ENCODE peak calls at places on chromosomes 3 and 15, in seven cellular contexts. R is lower lobe of right lung, P is upper lobe of right lung, V is esophagus squamous epithelium, Y is vagina, C is breast epithelium, N is uterus. I is an unnamed sample.

GRCh38 chr15:76393614-76394013 is 57.0 kb downstream of the ISL2 start:
- DNase-seq in R (no peak), P (no peak), V (no peak), Y (no peak), C (no peak), N (no peak), I (no peak)

GRCh38 chr15:31660800-31661199 is 334.2 kb downstream of the KLF13 start:
- DNase-seq in R (no peak), P (no peak), V (no peak), Y (no peak), C (no peak), N (no peak), I (no peak)

GRCh38 chr15:91412529-91412928 is 312.5 kb downstream of the SV2B start:
- DNase-seq in R (no peak), P (no peak), V (no peak), Y (no peak), C (no peak), N (no peak), I (no peak)

GRCh38 chr15:41336549-41336948 is 3.9 kb downstream of the NUSAP1 start:
- DNase-seq in R (no peak), P (no peak), V (no peak), Y (no peak), C (no peak), N (no peak), I (no peak)

GRCh38 chr3:190621971-190622370 is 108.1 kb downstream of the IL1RAP start:
- DNase-seq in R (no peak), P (no peak), V (no peak), Y (no peak), C (no peak), N (no peak), I (no peak)

GRCh38 chr15:47397587-47397986 is 319.7 kb upstream of the SEMA6D start:
- DNase-seq in R (no peak), P (no peak), V (no peak), Y (no peak), C (no peak), N (no peak), I (no peak)

GRCh38 chr3:2873986-2874385 is 236.2 kb downstream of the IL5RA start:
- DNase-seq in R (no peak), P (no peak), V (no peak), Y (no peak), C (no peak), N (no peak), I (no peak)

GRCh38 chr3:133188996-133189395 is 150.8 kb downstream of the TMEM108 start:
- DNase-seq in R (no peak), P (no peak), V (no peak), Y (no peak), C (no peak), N (no peak), I (no peak)

GRCh38 chr15:36529296-36530011 is 50.0 kb upstream of the CDIN1 start:
- DNase-seq in R (no peak), P (no peak), V (no peak), Y (no peak), C (no peak), N (no peak), I (no peak)

GRCh38 chr3:176872771-176873209 is 324.5 kb downstream of the TBL1XR1 start:
- DNase-seq in R (no peak), P (no peak), V (no peak), Y (no peak), C (peak), N (no peak), I (no peak)

GRCh38 chr3:35537265-35537664 is 102.1 kb upstream of the ARPP21 start:
- DNase-seq in R (no peak), P (no peak), V (no peak), Y (no peak), C (no peak), N (no peak), I (no peak)

GRCh38 chr3:102235679-102236078 is 199.1 kb upstream of the ZPLD1 start:
- DNase-seq in R (no peak), P (no peak), V (no peak), Y (no peak), C (no peak), N (no peak), I (no peak)

GRCh38 chr3:138460536-138461205 is 26.3 kb downstream of the ESYT3 start:
- DNase-seq in R (peak), P (peak), V (no peak), Y (no peak), C (no peak), N (no peak), I (no peak)

GRCh38 chr3:161560006-161560637 is 63.5 kb downstream of the OTOL1 start:
- DNase-seq in R (no peak), P (no peak), V (no peak), Y (no peak), C (no peak), N (peak), I (no peak)

GRCh38 chr3:38562467-38562925 is 66.4 kb downstream of the EXOG start:
- DNase-seq in R (peak), P (peak), V (no peak), Y (no peak), C (no peak), N (no peak), I (no peak)

GRCh38 chr15:36671017-36671416 is 91.6 kb downstream of the CDIN1 start:
- DNase-seq in R (no peak), P (no peak), V (no peak), Y (no peak), C (no peak), N (no peak), I (no peak)

GRCh38 chr3:148756306-148756705 is 58.6 kb downstream of the AGTR1 start:
- DNase-seq in R (no peak), P (no peak), V (no peak), Y (no peak), C (no peak), N (no peak), I (no peak)

GRCh38 chr3:36538405-36538804 is 158.1 kb downstream of the STAC start:
- DNase-seq in R (no peak), P (no peak), V (no peak), Y (no peak), C (no peak), N (no peak), I (no peak)

GRCh38 chr3:15876669-15877068 is 78.9 kb upstream of the ANKRD28 start:
- DNase-seq in R (no peak), P (no peak), V (no peak), Y (no peak), C (no peak), N (no peak), I (no peak)

GRCh38 chr3:101638262-101638745 is 38.6 kb downstream of the ZBTB11 start:
- DNase-seq in R (no peak), P (no peak), V (no peak), Y (no peak), C (no peak), N (no peak), I (no peak)

GRCh38 chr3:66418432-66419052 is 82.3 kb downstream of the LRIG1 start:
- DNase-seq in R (peak), P (peak), V (no peak), Y (no peak), C (peak), N (no peak), I (peak)
- H3K27ac ChIP-seq in R (peak), P (peak), V (peak), Y (peak), C (peak), N (peak), I (peak)

DNA sequence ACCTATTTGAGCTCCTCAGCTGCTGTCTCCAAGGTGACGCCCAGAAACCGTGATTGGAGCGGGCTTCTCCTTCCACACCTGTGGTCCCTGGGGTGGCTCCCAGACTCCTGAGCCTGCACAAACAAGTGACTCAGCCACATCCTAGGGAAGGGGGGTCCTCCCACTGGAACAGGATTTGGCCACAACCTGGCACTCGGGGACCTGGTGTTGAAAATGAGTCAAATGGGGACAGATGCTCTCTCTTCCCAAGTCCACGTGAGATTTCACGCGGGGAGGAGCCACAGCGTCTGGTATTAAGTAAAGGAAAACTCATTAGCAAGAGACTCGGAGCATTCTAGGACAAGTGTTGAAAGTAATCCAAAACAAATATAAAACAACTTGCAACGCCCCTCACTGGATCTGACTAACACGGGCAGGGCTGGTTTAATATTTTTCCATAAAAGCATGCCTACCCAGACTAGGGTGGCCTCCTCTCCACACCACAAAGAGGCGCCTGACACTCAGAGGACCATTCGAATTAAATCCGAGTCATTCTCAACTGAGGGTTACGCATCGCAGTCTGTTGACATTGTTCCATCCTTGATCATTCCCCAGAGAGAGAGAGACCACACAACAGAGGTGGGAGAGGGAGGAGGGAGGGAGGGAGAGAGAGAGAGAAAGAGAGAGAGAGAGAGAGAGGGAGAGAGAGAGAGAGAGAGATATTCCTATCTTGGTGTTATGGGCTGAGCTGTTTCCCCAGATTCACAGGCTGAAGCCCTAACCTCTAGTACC is 74.4 kb downstream of the MGLL start:
- DNase-seq in R (peak), P (peak), V (no peak), Y (no peak), C (peak), N (peak), I (peak)
- TF ChIP-seq CTCF in R (no peak), P (no peak), V (no peak), Y (no peak), C (no peak), N (peak), I (no peak)

DNA sequence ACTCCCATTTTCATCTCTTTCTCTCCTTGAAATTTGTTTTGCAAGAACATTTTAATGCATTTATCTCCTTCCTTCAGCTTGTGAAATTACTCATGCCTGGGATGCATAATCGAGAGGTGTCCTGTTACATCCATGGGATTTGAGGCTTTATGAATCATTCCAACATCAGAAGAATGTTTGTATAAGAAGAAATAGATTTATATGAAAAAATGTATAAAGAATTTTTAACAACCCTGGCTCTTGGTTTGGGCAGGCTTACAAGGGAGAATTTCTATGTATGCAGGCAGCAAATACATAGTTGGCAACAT is 93.2 kb upstream of the MBNL1 start:
- DNase-seq in R (no peak), P (no peak), V (no peak), Y (no peak), C (no peak), N (no peak), I (no peak)
- H3K4me3 ChIP-seq in R (no peak), P (no peak), V (no peak), Y (no peak), C (no peak), N (no peak), I (no peak)

GRCh38 chr15:50353251-50353998 is 1.6 kb downstream of the GABPB1 start:
- DNase-seq in R (no peak), P (no peak), V (no peak), Y (no peak), C (no peak), N (no peak), I (no peak)

GRCh38 chr15:50353999-50354837 is 780 bp downstream of the GABPB1 start:
- DNase-seq in R (peak), P (peak), V (peak), Y (peak), C (peak), N (peak), I (peak)

GRCh38 chr15:50355980-50356379 is 982 bp upstream of the GABPB1 start:
- DNase-seq in R (no peak), P (no peak), V (no peak), Y (no peak), C (no peak), N (no peak), I (no peak)

GRCh38 chr15:50355612-50355905 is 561 bp upstream of the GABPB1 start:
- DNase-seq in R (no peak), P (no peak), V (no peak), Y (no peak), C (no peak), N (no peak), I (no peak)

GRCh38 chr15:50354838-50355611 is at the start of gene GABPB1:
- DNase-seq in R (peak), P (peak), V (peak), Y (peak), C (peak), N (peak), I (peak)
- H3K27ac ChIP-seq in R (peak), P (peak), V (peak), Y (peak), C (peak), N (peak), I (peak)

GRCh38 chr3:52983828-52984227 is 62.0 kb downstream of the SFMBT1 start:
- DNase-seq in R (no peak), P (no peak), V (no peak), Y (no peak), C (no peak), N (no peak), I (no peak)

GRCh38 chr3:52986049-52986448 is 59.8 kb downstream of the SFMBT1 start:
- DNase-seq in R (no peak), P (no peak), V (no peak), Y (no peak), C (no peak), N (no peak), I (no peak)

GRCh38 chr3:52990637-52991036 is 55.2 kb downstream of the SFMBT1 start:
- DNase-seq in R (no peak), P (no peak), V (no peak), Y (no peak), C (no peak), N (no peak), I (no peak)

GRCh38 chr3:52983336-52983807 is 62.5 kb downstream of the SFMBT1 start:
- DNase-seq in R (no peak), P (no peak), V (no peak), Y (no peak), C (no peak), N (no peak), I (no peak)

DNA sequence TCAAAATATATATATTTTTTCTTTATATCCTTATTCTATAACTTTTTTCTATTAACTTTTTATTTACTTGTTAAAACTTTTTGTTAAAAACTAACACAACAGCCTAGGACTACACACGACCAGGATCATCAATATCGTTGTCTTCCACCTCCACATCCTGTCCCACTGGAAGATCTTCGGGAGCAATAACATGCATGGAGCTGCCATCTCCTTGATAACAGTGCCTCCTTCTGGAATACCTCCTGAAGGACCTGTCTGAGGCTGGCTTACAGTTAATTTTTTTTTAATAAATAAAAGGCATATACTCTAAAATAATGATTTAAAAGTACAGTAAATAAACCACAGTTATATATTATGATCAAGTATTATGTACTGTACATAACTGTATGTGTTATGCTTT is 58.9 kb downstream of the SFMBT1 start:
- DNase-seq in R (no peak), P (no peak), V (no peak), Y (no peak), C (no peak), N (no peak), I (no peak)
- TF ChIP-seq CTCF in R (peak), P (peak), V (peak), Y (no peak), C (no peak), N (no peak), I (no peak)

GRCh38 chr3:71045917-71046282 is 537.6 kb downstream of the FOXP1 start:
- DNase-seq in R (no peak), P (no peak), V (no peak), Y (no peak), C (no peak), N (no peak), I (no peak)

GRCh38 chr3:71048948-71049347 is 534.6 kb downstream of the FOXP1 start:
- DNase-seq in R (no peak), P (no peak), V (no peak), Y (no peak), C (no peak), N (no peak), I (no peak)

GRCh38 chr3:71047616-71048531 is 535.7 kb downstream of the FOXP1 start:
- DNase-seq in R (no peak), P (no peak), V (no peak), Y (no peak), C (no peak), N (no peak), I (no peak)

GRCh38 chr3:71045212-71045916 is 538.2 kb downstream of the FOXP1 start:
- DNase-seq in R (no peak), P (no peak), V (no peak), Y (no peak), C (no peak), N (no peak), I (no peak)

DNA sequence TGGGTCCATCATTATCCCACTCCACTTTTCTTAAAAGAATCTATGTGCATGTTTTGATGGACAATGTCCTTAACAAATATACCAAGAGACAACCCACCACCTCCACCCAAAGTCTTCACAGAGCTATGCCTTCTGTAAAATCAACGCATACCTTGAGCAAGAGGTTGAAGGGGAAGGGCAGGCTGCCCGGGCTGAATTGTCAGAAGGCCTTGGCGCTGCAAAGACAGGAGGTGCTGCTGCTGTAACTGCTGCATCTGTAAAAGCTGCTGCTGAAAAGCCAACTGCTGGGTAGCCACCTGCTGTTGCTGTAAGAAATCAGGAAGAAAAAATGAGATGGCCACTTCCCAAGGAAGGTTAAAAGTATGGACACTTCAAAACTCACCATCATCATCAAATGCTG is 536.7 kb downstream of the FOXP1 start:
- DNase-seq in R (no peak), P (no peak), V (no peak), Y (no peak), C (no peak), N (no peak), I (no peak)
- H3K4me3 ChIP-seq in R (no peak), P (no peak), V (no peak), Y (no peak), C (no peak), N (no peak), I (no peak)

DNA sequence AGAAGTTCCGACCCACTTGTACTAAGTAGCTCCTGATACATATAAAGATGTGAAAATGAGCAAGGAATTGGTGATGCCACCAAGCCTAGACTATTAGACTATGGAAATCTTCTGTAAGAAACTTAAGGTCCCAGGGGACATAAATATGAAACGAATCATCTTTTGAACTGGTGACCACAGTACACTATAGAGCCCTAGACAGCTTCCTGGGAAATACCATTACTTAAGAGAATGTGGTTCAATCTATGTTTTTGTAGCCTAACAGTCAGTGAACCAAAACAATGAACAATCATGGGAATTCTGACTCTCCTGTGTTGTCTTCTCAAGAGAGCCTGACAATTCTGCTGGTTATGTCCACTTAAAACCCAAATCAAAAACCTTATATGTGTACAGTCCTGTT is 191.6 kb downstream of the GREM1 start:
- DNase-seq in R (no peak), P (no peak), V (no peak), Y (no peak), C (no peak), N (no peak), I (no peak)
- H3K27ac ChIP-seq in R (no peak), P (no peak), V (no peak), Y (no peak), C (no peak), N (no peak), I (no peak)

GRCh38 chr3:153442386-153442785 is 280.4 kb downstream of the RAP2B start:
- DNase-seq in R (no peak), P (no peak), V (no peak), Y (no peak), C (no peak), N (no peak), I (no peak)

GRCh38 chr3:153440311-153440710 is 278.3 kb downstream of the RAP2B start:
- DNase-seq in R (no peak), P (no peak), V (no peak), Y (no peak), C (no peak), N (no peak), I (no peak)

GRCh38 chr3:153442799-153443487 is 280.9 kb downstream of the RAP2B start:
- DNase-seq in R (no peak), P (no peak), V (no peak), Y (no peak), C (no peak), N (no peak), I (no peak)

GRCh38 chr3:153445817-153446216 is 283.8 kb downstream of the RAP2B start:
- DNase-seq in R (no peak), P (no peak), V (no peak), Y (no peak), C (no peak), N (no peak), I (no peak)

DNA sequence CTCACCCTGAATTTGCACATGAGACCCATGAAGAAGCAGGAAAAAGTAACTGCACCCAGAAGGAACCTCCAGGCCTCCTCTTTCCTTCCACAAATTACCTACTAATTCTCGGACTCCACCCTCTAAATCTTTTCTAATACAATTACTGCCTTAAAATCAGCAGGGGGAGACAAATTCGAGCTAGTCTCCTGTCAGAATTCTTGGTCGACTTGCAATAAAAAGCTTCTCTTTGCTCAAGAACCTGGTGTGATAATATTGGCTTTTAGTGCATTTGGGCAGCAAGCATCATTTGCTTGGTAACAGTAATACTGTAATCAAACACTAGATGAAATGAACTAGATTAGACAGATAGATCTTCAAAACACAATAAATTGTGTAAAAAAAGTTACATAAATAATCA is 281.9 kb downstream of the RAP2B start:
- DNase-seq in R (no peak), P (no peak), V (no peak), Y (no peak), C (no peak), N (no peak), I (no peak)
- TF ChIP-seq CTCF in R (no peak), P (no peak), V (no peak), Y (no peak), C (no peak), N (no peak), I (no peak)